ENCODE peak calls at places on chromosomes 11 and 22, in eight cellular contexts. G, F, Y, R, A, P, K and W are unnamed samples.

GRCh38 chr11:27255447-27255828 is 107.6 kb downstream of the CCDC34 start:
- DNase-seq in P (peak), Y (no peak), A (no peak), R (no peak), K (no peak), F (no peak), G (no peak), W (peak)

GRCh38 chr22:20015971-20016733 is 471 bp downstream of the ARVCF start:
- DNase-seq in F (no peak), P (no peak), Y (peak), G (peak), K (no peak), R (peak), A (no peak), W (no peak)

GRCh38 chr11:11841121-11841604 is 609 bp upstream of the USP47 start:
- DNase-seq in F (no peak), Y (peak), A (no peak), R (no peak), G (no peak), K (peak), P (no peak), W (no peak)

GRCh38 chr11:103730151-103730940 is 306.1 kb upstream of the DDI1 start:
- DNase-seq in A (no peak), R (no peak), Y (no peak), F (no peak), G (no peak), K (no peak), P (no peak), W (no peak)

GRCh38 chr11:12185106-12185690 is 74.8 kb downstream of the MICAL2 start:
- DNase-seq in P (no peak), K (no peak), F (no peak), G (no peak), A (no peak), Y (no peak), R (no peak), W (no peak)

GRCh38 chr11:39192671-39193070 is 2266.8 kb downstream of the LRRC4C start:
- DNase-seq in G (no peak), R (no peak), Y (no peak), F (no peak), A (no peak), P (no peak), K (no peak), W (no peak)

GRCh38 chr11:126133902-126134301 is 71.2 kb upstream of the CDON start:
- DNase-seq in G (no peak), Y (no peak), R (no peak), K (no peak), P (no peak), F (no peak), A (no peak), W (no peak)

GRCh38 chr22:31917227-31917921 is 27.0 kb upstream of the YWHAH start:
- DNase-seq in G (peak), P (no peak), A (no peak), R (no peak), F (no peak), Y (peak), K (no peak), W (no peak)

GRCh38 chr11:44346983-44347382 is 37.0 kb upstream of the ALX4 start:
- DNase-seq in G (no peak), F (no peak), Y (no peak), P (no peak), R (no peak), K (no peak), A (no peak), W (no peak)

GRCh38 chr11:103077553-103077952 is 14.4 kb downstream of the DCUN1D5 start:
- DNase-seq in Y (peak), R (no peak), G (no peak), P (no peak), A (no peak), F (no peak), K (no peak), W (no peak)

GRCh38 chr11:102920118-102920684 is 35.3 kb downstream of the MMP13 start:
- DNase-seq in A (no peak), F (no peak), G (peak), Y (peak), R (no peak), K (no peak), P (no peak), W (no peak)

GRCh38 chr22:42920101-42920820 is 63.2 kb upstream of the ARFGAP3 start:
- DNase-seq in A (no peak), F (no peak), Y (no peak), G (no peak), K (no peak), R (no peak), P (no peak), W (peak)

GRCh38 chr11:134512061-134512460 is 100.0 kb upstream of the B3GAT1 start:
- DNase-seq in K (no peak), Y (no peak), A (no peak), G (no peak), F (no peak), R (no peak), P (no peak), W (no peak)

GRCh38 chr11:123439616-123440015 is 9.5 kb downstream of the GRAMD1B start:
- DNase-seq in G (no peak), A (no peak), P (no peak), Y (no peak), F (no peak), R (no peak), K (no peak), W (no peak)